ENCODE peak calls at places on chromosomes 16 and 17, in eight cellular contexts. N is EL; A is stimulated activated CD4-positive, alpha-beta T cell treated with anti-CD3 and anti-CD28 coated beads, Interleukin-15, amount 100 ng/mL, for 1 hour; G is posterior cingulate gyrus; O is effector memory CD8-positive, alpha-beta T cell; X is heart left ventricle; I is fibroblast of lung; V is activated CD4-positive, alpha-beta T cell treated with anti-CD3 and anti-CD28 coated beads, Interleukin-2, amount 10 ng/mL, durations not matched to agents 7 days and 5 days. Q is an unnamed sample.

GRCh38 chr17:6494239-6494941 is 50.1 kb downstream of the PIMREG start:
- DNase-seq in V (no peak), N (no peak), G (no peak), I (no peak), A (no peak), X (no peak), O (no peak), Q (no peak)

GRCh38 chr16:80824623-80825364 is 20.4 kb upstream of the CDYL2 start:
- DNase-seq in A (no peak), N (peak), V (peak), O (peak), X (no peak), G (no peak), I (peak), Q (no peak)

GRCh38 chr17:19345067-19345460 is 17.5 kb downstream of the B9D1 start:
- DNase-seq in V (no peak), I (no peak), O (no peak), G (no peak), A (no peak), X (no peak), N (no peak), Q (no peak)

GRCh38 chr17:48596735-48597491 is 3.3 kb upstream of the HOXB5 start:
- DNase-seq in A (no peak), X (no peak), V (no peak), N (no peak), O (no peak), I (peak), G (no peak), Q (no peak)

GRCh38 chr17:47318197-47318918 is 5.4 kb upstream of the EFCAB13 start:
- DNase-seq in O (no peak), N (no peak), A (no peak), X (no peak), G (no peak), V (no peak), I (no peak), Q (no peak)

GRCh38 chr16:8720967-8721692 is 46.7 kb downstream of the ABAT start:
- DNase-seq in N (no peak), I (no peak), A (no peak), G (no peak), X (no peak), O (no peak), V (no peak), Q (no peak)

GRCh38 chr17:9473716-9474115 is 101.9 kb downstream of the STX8 start:
- DNase-seq in N (peak), I (peak), A (no peak), X (no peak), V (no peak), O (no peak), G (no peak), Q (no peak)

GRCh38 chr16:9854665-9855064 is 327.6 kb downstream of the GRIN2A start:
- DNase-seq in N (peak), V (no peak), A (no peak), X (peak), G (no peak), O (no peak), I (peak), Q (peak)

GRCh38 chr16:14455577-14455976 is 174.5 kb downstream of the PARN start:
- DNase-seq in I (peak), N (peak), A (no peak), G (no peak), O (no peak), X (no peak), V (no peak), Q (no peak)

GRCh38 chr17:17987901-17988300 is 15.2 kb downstream of the DRC3 start:
- DNase-seq in X (no peak), I (no peak), O (no peak), V (no peak), G (no peak), N (no peak), A (no peak), Q (no peak)

GRCh38 chr17:4591529-4591928 is 7.2 kb downstream of the SMTNL2 start:
- DNase-seq in A (no peak), G (no peak), V (no peak), O (no peak), I (peak), N (peak), X (no peak), Q (peak)

GRCh38 chr16:8946544-8946943 is 17.2 kb downstream of the USP7 start:
- DNase-seq in X (no peak), V (no peak), A (no peak), O (no peak), N (no peak), G (no peak), I (no peak), Q (no peak)

GRCh38 chr16:4680673-4681470 is 12.5 kb upstream of the NUDT16L1 start:
- DNase-seq in N (no peak), V (no peak), X (peak), I (no peak), O (no peak), G (no peak), A (no peak), Q (peak)

GRCh38 chr16:56683424-56684162 is 1.3 kb downstream of the MT1X start:
- DNase-seq in O (no peak), N (no peak), G (no peak), X (no peak), V (no peak), I (no peak), A (no peak), Q (no peak)

GRCh38 chr17:42598905-42599304 is 10.3 kb downstream of the RETREG3 start:
- DNase-seq in A (no peak), G (no peak), O (no peak), I (no peak), V (no peak), X (peak), N (no peak), Q (no peak)

GRCh38 chr17:79324219-79324618 is 249.6 kb downstream of the ENGASE start:
- DNase-seq in V (no peak), I (no peak), G (no peak), O (no peak), X (no peak), A (no peak), N (no peak), Q (no peak)

GRCh38 chr16:57406881-57407280 is 2.3 kb downstream of the CCL17 start:
- DNase-seq in G (no peak), I (no peak), A (no peak), N (no peak), V (no peak), O (no peak), X (no peak), Q (no peak)

GRCh38 chr16:47037746-47038458 is 64.4 kb upstream of the DNAJA2 start:
- DNase-seq in G (peak), I (peak), N (peak), O (peak), X (peak), A (peak), V (peak), Q (peak)

GRCh38 chr17:61459968-61460718 is 7.9 kb downstream of the TBX4 start:
- DNase-seq in X (no peak), A (no peak), O (no peak), N (no peak), I (no peak), V (no peak), G (no peak), Q (no peak)

GRCh38 chr17:17506893-17507464 is 10.8 kb upstream of the RASD1 start:
- DNase-seq in V (no peak), I (peak), X (peak), N (no peak), A (no peak), O (no peak), G (no peak), Q (peak)

GRCh38 chr17:35757243-35757642 is 3.4 kb upstream of the C17orf50 start:
- DNase-seq in X (no peak), V (no peak), A (no peak), N (no peak), G (no peak), O (no peak), I (no peak), Q (no peak)